ENCODE peak calls at places on chromosome 5, in five cellular contexts. E is foreskin fibroblast, D is GM12892, P is T1000, M is neuronal stem cell. T is an unnamed sample.

GRCh38 chr5:82720764-82721163 is 356.4 kb downstream of the TMEM167A start:
- DNase-seq in E (no peak), D (no peak), P (no peak), M (no peak), T (no peak)

GRCh38 chr5:179060116-179061008 is at the start of gene ZNF354C:
- DNase-seq in E (peak), D (no peak), P (peak), M (peak), T (peak)

GRCh38 chr5:116343961-116344360 is 230.7 kb downstream of the SEMA6A start:
- DNase-seq in E (no peak), D (no peak), P (no peak), M (no peak), T (no peak)

GRCh38 chr5:113451797-113452196 is 17.0 kb upstream of the TSSK1B start:
- DNase-seq in E (peak), D (no peak), P (no peak), M (no peak), T (no peak)

GRCh38 chr5:138665261-138665660 is 88.0 kb upstream of the CTNNA1 start:
- DNase-seq in E (no peak), D (no peak), P (no peak), M (no peak), T (no peak)

GRCh38 chr5:94021246-94021645 is 279.8 kb upstream of the POU5F2 start:
- DNase-seq in E (peak), D (no peak), P (no peak), M (no peak), T (no peak)

GRCh38 chr5:10854526-10855277 is 93.7 kb upstream of the DAP start:
- DNase-seq in E (peak), D (no peak), P (no peak), M (no peak), T (no peak)

GRCh38 chr5:95959964-95960801 is 1.5 kb downstream of the ELL2 start:
- DNase-seq in E (peak), D (no peak), P (no peak), M (no peak), T (no peak)

GRCh38 chr5:68515514-68515913 is 300.0 kb downstream of the PIK3R1 start:
- DNase-seq in E (no peak), D (no peak), P (no peak), M (no peak), T (no peak)

GRCh38 chr5:168340487-168340886 is 49.0 kb downstream of the WWC1 start:
- DNase-seq in E (no peak), D (no peak), P (no peak), M (no peak), T (no peak)

GRCh38 chr5:37722236-37723146 is 117.3 kb downstream of the GDNF start:
- DNase-seq in E (peak), D (no peak), P (peak), M (peak), T (peak)

GRCh38 chr5:109866051-109866450 is 176.3 kb downstream of the MAN2A1 start:
- DNase-seq in E (peak), D (no peak), P (no peak), M (no peak), T (no peak)

GRCh38 chr5:157571357-157571827 is 4.2 kb downstream of the ADAM19 start:
- DNase-seq in E (no peak), D (peak), P (peak), M (no peak), T (peak)

GRCh38 chr5:163841-164240 is 27.5 kb upstream of the LRRC14B start:
- DNase-seq in E (no peak), D (peak), P (no peak), M (no peak), T (no peak)

GRCh38 chr5:56108212-56108611 is 113.4 kb upstream of the IL6ST start:
- DNase-seq in E (no peak), D (no peak), P (no peak), M (no peak), T (no peak)

GRCh38 chr5:116370886-116371285 is 203.7 kb downstream of the SEMA6A start:
- DNase-seq in E (peak), D (no peak), P (no peak), M (no peak), T (no peak)

GRCh38 chr5:115132465-115132864 is 37.2 kb downstream of the TRIM36 start:
- DNase-seq in E (no peak), D (no peak), P (no peak), M (no peak), T (no peak)

GRCh38 chr5:180093651-180094382 is 22.3 kb upstream of the RNF130 start:
- DNase-seq in E (no peak), D (no peak), P (no peak), M (no peak), T (no peak)

GRCh38 chr5:114055810-114056476 is 305.9 kb upstream of the KCNN2 start:
- DNase-seq in E (peak), D (no peak), P (no peak), M (peak), T (no peak)

GRCh38 chr5:50975840-50976239 is 309.4 kb downstream of the PARP8 start:
- DNase-seq in E (no peak), D (no peak), P (no peak), M (no peak), T (no peak)

GRCh38 chr5:77218263-77218662 is 7.8 kb downstream of the PDE8B start:
- DNase-seq in E (peak), D (no peak), P (no peak), M (no peak), T (no peak)

GRCh38 chr5:157215143-157215825 is 34.6 kb downstream of the ITK start:
- DNase-seq in E (no peak), D (no peak), P (no peak), M (no peak), T (no peak)